ENCODE peak calls at places on chromosomes 4 and X, in seven cellular contexts. One of them, this sample, is unnamed.

GRCh38 chr4:41024556-41025491 is 189.5 kb downstream of the APBB2 start:
- DNase-seq in substantia nigra: no peak
- DNase-seq in amniotic stem cell: no peak
- DNase-seq in caudate nucleus: no peak
- DNase-seq in Right ventricle myocardium inferior: no peak
- DNase-seq in T-helper 2 cell: no peak
- DNase-seq in neural crest cell: no peak
- DNase-seq in this sample: no peak

GRCh38 chrX:43703211-43703791 is 47.2 kb downstream of the MAOA start:
- DNase-seq in substantia nigra: no peak
- DNase-seq in amniotic stem cell: peak; percentile 18
- DNase-seq in caudate nucleus: no peak
- DNase-seq in Right ventricle myocardium inferior: no peak
- DNase-seq in T-helper 2 cell: no peak
- DNase-seq in neural crest cell: no peak
- DNase-seq in this sample: no peak

GRCh38 chr4:73917081-73917501 is 47.9 kb downstream of the CXCL1 start:
- DNase-seq in substantia nigra: no peak
- DNase-seq in amniotic stem cell: peak; percentile 83
- DNase-seq in caudate nucleus: no peak
- DNase-seq in Right ventricle myocardium inferior: no peak
- DNase-seq in T-helper 2 cell: no peak
- DNase-seq in neural crest cell: no peak
- DNase-seq in this sample: no peak

GRCh38 chrX:23656684-23657083 is 10.6 kb upstream of the PRDX4 start:
- DNase-seq in substantia nigra: no peak
- DNase-seq in amniotic stem cell: no peak
- DNase-seq in caudate nucleus: no peak
- DNase-seq in Right ventricle myocardium inferior: no peak
- DNase-seq in T-helper 2 cell: no peak
- DNase-seq in neural crest cell: no peak
- DNase-seq in this sample: no peak

GRCh38 chr4:141275834-141276233 is 55.1 kb downstream of the ZNF330 start:
- DNase-seq in substantia nigra: no peak
- DNase-seq in amniotic stem cell: peak; percentile 65
- DNase-seq in caudate nucleus: no peak
- DNase-seq in Right ventricle myocardium inferior: no peak
- DNase-seq in T-helper 2 cell: no peak
- DNase-seq in neural crest cell: no peak
- DNase-seq in this sample: no peak

GRCh38 chr4:20260821-20261220 is 9.1 kb downstream of the SLIT2 start:
- DNase-seq in substantia nigra: no peak
- DNase-seq in amniotic stem cell: no peak
- DNase-seq in caudate nucleus: no peak
- DNase-seq in Right ventricle myocardium inferior: no peak
- DNase-seq in T-helper 2 cell: no peak
- DNase-seq in neural crest cell: no peak
- DNase-seq in this sample: no peak

GRCh38 chrX:40083120-40083978 is 14.4 kb downstream of the BCOR start:
- DNase-seq in substantia nigra: peak; percentile 40
- DNase-seq in amniotic stem cell: no peak
- DNase-seq in caudate nucleus: no peak
- DNase-seq in Right ventricle myocardium inferior: no peak
- DNase-seq in T-helper 2 cell: no peak
- DNase-seq in neural crest cell: no peak
- DNase-seq in this sample: no peak

GRCh38 chrX:8179653-8180052 is 8.6 kb upstream of the VCX2 start:
- DNase-seq in substantia nigra: no peak
- DNase-seq in amniotic stem cell: no peak
- DNase-seq in caudate nucleus: no peak
- DNase-seq in Right ventricle myocardium inferior: no peak
- DNase-seq in T-helper 2 cell: no peak
- DNase-seq in neural crest cell: no peak
- DNase-seq in this sample: no peak

GRCh38 chr4:5785806-5786680 is 75.0 kb downstream of the EVC start:
- DNase-seq in substantia nigra: no peak
- DNase-seq in amniotic stem cell: peak; percentile 65
- DNase-seq in caudate nucleus: no peak
- DNase-seq in Right ventricle myocardium inferior: no peak
- DNase-seq in T-helper 2 cell: no peak
- DNase-seq in neural crest cell: no peak
- DNase-seq in this sample: no peak

GRCh38 chr4:56728512-56728911 is 47.4 kb upstream of the HOPX start:
- DNase-seq in substantia nigra: no peak
- DNase-seq in amniotic stem cell: no peak
- DNase-seq in caudate nucleus: no peak
- DNase-seq in Right ventricle myocardium inferior: no peak
- DNase-seq in T-helper 2 cell: no peak
- DNase-seq in neural crest cell: no peak
- DNase-seq in this sample: no peak

GRCh38 chrX:94361241-94361640 is 687.2 kb downstream of the FAM133A start:
- DNase-seq in substantia nigra: no peak
- DNase-seq in amniotic stem cell: no peak
- DNase-seq in caudate nucleus: no peak
- DNase-seq in Right ventricle myocardium inferior: no peak
- DNase-seq in T-helper 2 cell: no peak
- DNase-seq in neural crest cell: no peak
- DNase-seq in this sample: no peak

GRCh38 chr4:41256740-41257256 is at the start of gene UCHL1:
- DNase-seq in substantia nigra: peak; percentile 85
- DNase-seq in amniotic stem cell: peak; percentile 57
- DNase-seq in caudate nucleus: peak; percentile 67
- DNase-seq in Right ventricle myocardium inferior: no peak
- DNase-seq in T-helper 2 cell: no peak
- DNase-seq in neural crest cell: peak; percentile 89
- DNase-seq in this sample: peak; percentile 77

GRCh38 chrX:15177316-15177715 is 92.6 kb downstream of the ASB9 start:
- DNase-seq in substantia nigra: no peak
- DNase-seq in amniotic stem cell: no peak
- DNase-seq in caudate nucleus: no peak
- DNase-seq in Right ventricle myocardium inferior: no peak
- DNase-seq in T-helper 2 cell: no peak
- DNase-seq in neural crest cell: no peak
- DNase-seq in this sample: no peak

GRCh38 chrX:118459494-118459893 is 36.1 kb upstream of the DOCK11 start:
- DNase-seq in substantia nigra: no peak
- DNase-seq in amniotic stem cell: no peak
- DNase-seq in caudate nucleus: peak; percentile 0
- DNase-seq in Right ventricle myocardium inferior: no peak
- DNase-seq in T-helper 2 cell: peak; percentile 13
- DNase-seq in neural crest cell: no peak
- DNase-seq in this sample: no peak

GRCh38 chrX:7062276-7062675 is 85.2 kb upstream of the STS start:
- DNase-seq in substantia nigra: no peak
- DNase-seq in amniotic stem cell: no peak
- DNase-seq in caudate nucleus: no peak
- DNase-seq in Right ventricle myocardium inferior: no peak
- DNase-seq in T-helper 2 cell: no peak
- DNase-seq in neural crest cell: no peak
- DNase-seq in this sample: no peak

GRCh38 chrX:109638158-109638557 is 13.2 kb upstream of the KCNE5 start:
- DNase-seq in substantia nigra: no peak
- DNase-seq in amniotic stem cell: no peak
- DNase-seq in caudate nucleus: no peak
- DNase-seq in Right ventricle myocardium inferior: no peak
- DNase-seq in T-helper 2 cell: no peak
- DNase-seq in neural crest cell: no peak
- DNase-seq in this sample: no peak

GRCh38 chrX:126485371-126485770 is 67.2 kb downstream of the DCAF12L1 start:
- DNase-seq in substantia nigra: no peak
- DNase-seq in amniotic stem cell: no peak
- DNase-seq in caudate nucleus: no peak
- DNase-seq in Right ventricle myocardium inferior: no peak
- DNase-seq in T-helper 2 cell: no peak
- DNase-seq in neural crest cell: no peak
- DNase-seq in this sample: no peak

GRCh38 chr4:22987861-22988260 is 295.1 kb downstream of the GBA3 start:
- DNase-seq in substantia nigra: no peak
- DNase-seq in amniotic stem cell: no peak
- DNase-seq in caudate nucleus: no peak
- DNase-seq in Right ventricle myocardium inferior: no peak
- DNase-seq in T-helper 2 cell: no peak
- DNase-seq in neural crest cell: no peak
- DNase-seq in this sample: peak; percentile 25

GRCh38 chr4:5710962-5711478 is at the start of gene EVC:
- DNase-seq in substantia nigra: peak; percentile 8
- DNase-seq in amniotic stem cell: peak; percentile 68
- DNase-seq in caudate nucleus: peak; percentile 10
- DNase-seq in Right ventricle myocardium inferior: peak; percentile 86
- DNase-seq in T-helper 2 cell: no peak
- DNase-seq in neural crest cell: peak; percentile 57
- DNase-seq in this sample: peak; percentile 38

GRCh38 chr4:150130953-150131352 is 52.7 kb downstream of the DCLK2 start:
- DNase-seq in substantia nigra: no peak
- DNase-seq in amniotic stem cell: no peak
- DNase-seq in caudate nucleus: no peak
- DNase-seq in Right ventricle myocardium inferior: no peak
- DNase-seq in T-helper 2 cell: no peak
- DNase-seq in neural crest cell: no peak
- DNase-seq in this sample: no peak

This sample was measured in anterior cingulate cortex.